ENCODE peak calls at places on chromosomes 7 and 10, in nine cellular contexts. Q is prostate gland; G is activated CD8-positive, alpha-beta T cell treated with anti-CD3 and anti-CD28 coated beads for 36 hours; N is AG09309; Z is hepatic stellate cell; L is ELR; V is neuronal stem cell; E is fibroblast of pulmonary artery; F is naive B cell. J is an unnamed sample.

GRCh38 chr7:126727930-126728331 is 524.8 kb downstream of the GRM8 start:
- DNase-seq in Q (no peak), G (peak), N (no peak), Z (no peak), L (peak), V (no peak), E (peak), F (no peak), J (peak)

GRCh38 chr10:17989908-17990767 is 38.4 kb downstream of the SLC39A12 start:
- DNase-seq in Q (no peak), G (no peak), N (peak), Z (peak), L (peak), V (no peak), E (peak), F (peak), J (peak)

GRCh38 chr7:77747718-77748117 is 50.5 kb downstream of the TMEM60 start:
- DNase-seq in Q (no peak), G (no peak), N (no peak), Z (no peak), L (no peak), V (no peak), E (no peak), F (no peak), J (no peak)

GRCh38 chr7:103106336-103107070 is 31.6 kb downstream of the ARMC10 start:
- DNase-seq in Q (no peak), G (no peak), N (no peak), Z (no peak), L (no peak), V (no peak), E (no peak), F (no peak), J (no peak)

GRCh38 chr10:71756441-71757191 is 16.7 kb downstream of the VSIR start:
- DNase-seq in Q (no peak), G (no peak), N (peak), Z (no peak), L (no peak), V (no peak), E (no peak), F (no peak), J (no peak)

GRCh38 chr10:20271490-20271889 is 455.3 kb downstream of the PLXDC2 start:
- DNase-seq in Q (no peak), G (no peak), N (no peak), Z (no peak), L (no peak), V (no peak), E (no peak), F (no peak), J (no peak)

GRCh38 chr7:64884913-64885370 is 18.1 kb upstream of the ZNF273 start:
- DNase-seq in Q (no peak), G (no peak), N (no peak), Z (peak), L (no peak), V (no peak), E (no peak), F (no peak), J (no peak)

GRCh38 chr7:133023370-133024075 is 58.4 kb downstream of the CHCHD3 start:
- DNase-seq in Q (no peak), G (no peak), N (no peak), Z (no peak), L (no peak), V (no peak), E (no peak), F (no peak), J (no peak)

GRCh38 chr7:133753513-133753912 is 373.6 kb upstream of the LRGUK start:
- DNase-seq in Q (no peak), G (no peak), N (no peak), Z (no peak), L (no peak), V (no peak), E (no peak), F (no peak), J (no peak)

GRCh38 chr7:41779918-41780317 is 77.0 kb upstream of the INHBA start:
- DNase-seq in Q (no peak), G (no peak), N (no peak), Z (no peak), L (no peak), V (no peak), E (peak), F (no peak), J (no peak)

GRCh38 chr7:50303894-50304157 is 690 bp upstream of the IKZF1 start:
- DNase-seq in Q (no peak), G (no peak), N (no peak), Z (no peak), L (no peak), V (no peak), E (no peak), F (peak), J (no peak)

GRCh38 chr10:82742901-82743300 is 867.9 kb downstream of the NRG3 start:
- DNase-seq in Q (no peak), G (no peak), N (no peak), Z (no peak), L (no peak), V (no peak), E (no peak), F (no peak), J (no peak)

GRCh38 chr7:15168489-15168888 is 265.9 kb upstream of the DGKB start:
- DNase-seq in Q (no peak), G (no peak), N (no peak), Z (no peak), L (peak), V (no peak), E (no peak), F (no peak), J (no peak)

GRCh38 chr7:88095-88926 is 104.1 kb upstream of the FAM20C start:
- DNase-seq in Q (no peak), G (no peak), N (no peak), Z (no peak), L (peak), V (no peak), E (no peak), F (no peak), J (peak)

GRCh38 chr10:79298403-79299244 is 48.6 kb upstream of the PPIF start:
- DNase-seq in Q (no peak), G (peak), N (peak), Z (peak), L (peak), V (no peak), E (peak), F (no peak), J (peak)

GRCh38 chr7:6558837-6559236 is 7.6 kb upstream of the GRID2IP start:
- DNase-seq in Q (no peak), G (peak), N (peak), Z (peak), L (peak), V (no peak), E (peak), F (no peak), J (peak)

GRCh38 chr10:5951167-5951711 is 26.1 kb downstream of the IL15RA start:
- DNase-seq in Q (no peak), G (no peak), N (no peak), Z (no peak), L (peak), V (no peak), E (peak), F (no peak), J (no peak)